ENCODE peak calls at places on chromosomes 1 and 21, in ten cellular contexts. M, C, B, F, A, K, U, R, L and I are unnamed samples.

GRCh38 chr1:232622378-232622777 is 7.6 kb downstream of the SIPA1L2 start:
- DNase-seq in F (no peak), L (no peak), R (peak), K (no peak), M (no peak), C (no peak), A (no peak), B (no peak), U (no peak), I (peak)

GRCh38 chr1:9249534-9250335 is 15.2 kb downstream of the H6PD start:
- DNase-seq in F (peak), R (peak), M (peak), C (peak), A (peak), L (peak), B (peak), U (peak), K (no peak), I (peak)

GRCh38 chr1:42737986-42738677 is 1.9 kb downstream of the CLDN19 start:
- DNase-seq in C (no peak), B (no peak), L (no peak), F (no peak), A (no peak), U (no peak), R (no peak), M (no peak), K (no peak), I (no peak)

GRCh38 chr1:156931553-156931952 is 11.1 kb downstream of the LRRC71 start:
- DNase-seq in L (no peak), B (peak), A (no peak), C (no peak), M (no peak), F (no peak), K (no peak), U (no peak), R (no peak), I (no peak)

GRCh38 chr1:43382027-43382771 is 7.4 kb downstream of the MED8 start:
- DNase-seq in F (peak), U (no peak), B (no peak), K (no peak), M (no peak), R (no peak), L (no peak), C (no peak), A (no peak), I (no peak)

GRCh38 chr1:245715970-245716369 is 561.2 kb downstream of the KIF26B start:
- DNase-seq in L (no peak), K (no peak), M (no peak), A (no peak), C (no peak), R (peak), U (peak), B (peak), F (peak), I (peak)

GRCh38 chr1:154869351-154870116 is 547 bp downstream of the KCNN3 start:
- DNase-seq in B (peak), C (no peak), A (no peak), U (no peak), M (no peak), F (peak), R (peak), L (no peak), K (no peak), I (peak)

GRCh38 chr21:33682992-33683627 is 40.8 kb downstream of the ITSN1 start:
- DNase-seq in M (no peak), R (peak), U (peak), C (no peak), L (no peak), F (peak), A (peak), K (no peak), B (peak), I (peak)

GRCh38 chr1:87501738-87502137 is 173.1 kb downstream of the LMO4 start:
- DNase-seq in L (no peak), A (no peak), C (no peak), K (no peak), B (no peak), U (no peak), R (no peak), M (no peak), F (peak), I (no peak)

GRCh38 chr1:235408503-235408960 is 41.3 kb downstream of the TBCE start:
- DNase-seq in B (no peak), L (no peak), U (no peak), M (no peak), F (peak), K (no peak), R (no peak), C (no peak), A (no peak), I (no peak)

GRCh38 chr1:151238467-151238739 is 16.1 kb upstream of the PSMD4 start:
- DNase-seq in K (no peak), A (no peak), B (peak), C (no peak), F (peak), R (peak), L (no peak), M (no peak), U (peak), I (peak)

GRCh38 chr1:28811766-28812668 is at the start of gene OPRD1:
- DNase-seq in U (no peak), M (no peak), R (no peak), F (no peak), C (peak), L (peak), A (no peak), K (no peak), B (no peak), I (no peak)

GRCh38 chr1:35708179-35708891 is 10.3 kb downstream of the C1orf216 start:
- DNase-seq in B (peak), A (peak), F (peak), K (no peak), C (no peak), R (no peak), M (no peak), L (peak), U (no peak), I (no peak)

GRCh38 chr1:31591425-31592093 is 15.2 kb downstream of the TINAGL1 start:
- DNase-seq in B (peak), R (peak), L (no peak), A (peak), C (no peak), F (no peak), K (no peak), M (no peak), U (no peak), I (peak)

GRCh38 chr1:24635195-24635843 is 7.8 kb upstream of the SRRM1 start:
- DNase-seq in M (no peak), F (peak), B (peak), L (no peak), U (peak), A (no peak), C (peak), R (peak), K (no peak), I (peak)

GRCh38 chr1:10456661-10457060 is 6.8 kb downstream of the CORT start:
- DNase-seq in F (no peak), K (no peak), M (no peak), U (no peak), R (peak), C (no peak), A (no peak), B (no peak), L (no peak), I (no peak)

GRCh38 chr1:244319283-244320132 is 132.2 kb downstream of the ADSS2 start:
- DNase-seq in U (peak), K (no peak), B (peak), R (peak), C (peak), F (peak), A (peak), M (peak), L (peak), I (peak)

GRCh38 chr1:242129103-242129502 is 130.2 kb upstream of the MAP1LC3C start:
- DNase-seq in C (no peak), U (no peak), K (no peak), L (no peak), A (no peak), F (no peak), B (peak), R (peak), M (no peak), I (peak)

GRCh38 chr1:211352985-211353515 is 26.4 kb downstream of the TRAF5 start:
- DNase-seq in L (peak), K (peak), F (peak), M (peak), B (peak), U (peak), A (no peak), C (peak), R (peak), I (peak)

GRCh38 chr21:36282568-36283230 is 37.3 kb upstream of the MORC3 start:
- DNase-seq in R (no peak), M (no peak), C (no peak), F (no peak), K (no peak), L (no peak), U (no peak), B (peak), A (no peak), I (no peak)

GRCh38 chr1:85343612-85344255 is 67.3 kb upstream of the BCL10 start:
- DNase-seq in M (no peak), C (no peak), L (no peak), K (no peak), R (no peak), U (no peak), F (peak), A (no peak), B (peak), I (peak)

GRCh38 chr1:3241673-3242407 is 172.8 kb downstream of the PRDM16 start:
- DNase-seq in C (no peak), L (no peak), U (no peak), A (no peak), M (no peak), K (no peak), B (no peak), F (no peak), R (no peak), I (no peak)

GRCh38 chr1:161119017-161119378 is 1.1 kb downstream of the NIT1 start:
- DNase-seq in F (peak), L (peak), A (peak), C (no peak), B (peak), M (no peak), K (no peak), U (no peak), R (peak), I (peak)

GRCh38 chr1:89523597-89524368 is 846 bp upstream of the LRRC8B start:
- DNase-seq in C (peak), F (peak), R (peak), U (no peak), K (peak), L (peak), B (no peak), A (peak), M (peak), I (peak)

GRCh38 chr21:32256873-32257620 is 21.8 kb downstream of the MIS18A start:
- DNase-seq in L (no peak), B (peak), K (no peak), C (no peak), U (peak), F (peak), R (peak), A (no peak), M (no peak), I (peak)

GRCh38 chr1:6183520-6183989 is 3.4 kb upstream of the CHD5 start:
- DNase-seq in A (no peak), M (no peak), F (no peak), K (no peak), U (peak), C (no peak), R (no peak), L (no peak), B (peak), I (peak)

GRCh38 chr1:54381524-54381923 is 24.7 kb downstream of the SSBP3 start:
- DNase-seq in U (no peak), L (no peak), K (no peak), B (no peak), C (no peak), M (no peak), F (no peak), R (no peak), A (no peak), I (no peak)

GRCh38 chr1:209527372-209527771 is 56.1 kb upstream of the CAMK1G start:
- DNase-seq in K (no peak), R (peak), M (no peak), F (peak), U (no peak), B (no peak), L (no peak), A (no peak), C (no peak), I (peak)

GRCh38 chr1:200673952-200674823 is 4.5 kb upstream of the DDX59 start:
- DNase-seq in M (no peak), B (no peak), C (no peak), A (no peak), L (no peak), U (no peak), R (peak), F (peak), K (no peak), I (no peak)

GRCh38 chr1:161069731-161070270 is at the start of gene ARHGAP30:
- DNase-seq in K (peak), R (no peak), C (peak), U (no peak), B (no peak), L (peak), A (no peak), F (no peak), M (peak), I (no peak)

GRCh38 chr1:154553056-154553822 is 5.2 kb downstream of the UBE2Q1 start:
- DNase-seq in C (no peak), L (no peak), U (no peak), R (peak), M (no peak), K (no peak), B (no peak), A (no peak), F (no peak), I (peak)

GRCh38 chr1:24641646-24642151 is 1.4 kb upstream of the SRRM1 start:
- DNase-seq in A (peak), B (peak), C (no peak), R (peak), M (peak), U (peak), L (peak), F (peak), K (no peak), I (peak)

GRCh38 chr1:209354111-209354839 is 229.2 kb upstream of the CAMK1G start:
- DNase-seq in B (peak), R (peak), M (peak), A (peak), K (peak), C (peak), U (peak), L (peak), F (peak), I (peak)

GRCh38 chr1:31422505-31423319 is 9.7 kb downstream of the SERINC2 start:
- DNase-seq in C (peak), M (peak), B (peak), F (peak), K (peak), A (peak), R (peak), U (peak), L (peak), I (peak)